ENCODE peak calls at places on chromosomes 7 and 10, in ten cellular contexts. S is cardiac muscle cell; C is iris pigment epithelial cell; N is heart right ventricle; M is activated CD4-positive, CD25-positive, alpha-beta regulatory T cell treated with anti-CD3 and anti-CD28 coated beads, Interleukin-2, amount 50 U/mL, for 72 hours; P is Caki2; R is AG08396; V is DMS 273 treated with DMSO at 0.1 percent for 48 hours; D is hippocampal formation; Y is HTR-8/SVneo. H is an unnamed sample.
A peak's percentile ranks its signal among the peaks of the same experiment; 100 is the strongest.

GRCh38 chr7:43784030-43785001 is 25.8 kb downstream of the BLVRA start:
- DNase-seq in D (no peak), R (no peak), M (no peak), Y (no peak), P (no peak), V (no peak), C (peak; percentile 59), S (no peak), N (no peak), H (no peak)

GRCh38 chr7:103962070-103962469 is 27.4 kb downstream of the RELN start:
- DNase-seq in N (no peak), D (no peak), V (no peak), C (no peak), Y (no peak), P (no peak), M (no peak), R (no peak), S (peak; percentile 42), H (no peak)

GRCh38 chr10:95438781-95439180 is 122.4 kb downstream of the SORBS1 start:
- DNase-seq in P (no peak), M (no peak), N (no peak), V (no peak), S (no peak), R (no peak), D (no peak), C (no peak), Y (no peak), H (no peak)

GRCh38 chr7:115127399-115128021 is 205.6 kb downstream of the MDFIC start:
- DNase-seq in S (no peak), R (no peak), V (no peak), P (no peak), Y (no peak), M (no peak), N (no peak), C (peak; percentile 4), D (no peak), H (no peak)

GRCh38 chr10:112343056-112343806 is 30.7 kb upstream of the ACSL5 start:
- DNase-seq in N (no peak), D (no peak), C (no peak), Y (no peak), P (no peak), V (no peak), M (no peak), S (no peak), R (no peak), H (no peak)

GRCh38 chr7:35831208-35831607 is 30.4 kb downstream of the SEPTIN7 start:
- DNase-seq in M (no peak), S (peak; percentile 6), Y (peak; percentile 15), P (no peak), R (peak; percentile 16), V (no peak), N (no peak), D (no peak), C (no peak), H (peak; percentile 61)

GRCh38 chr10:46255696-46256355 is 31.0 kb upstream of the ANTXRL start:
- DNase-seq in C (peak; percentile 22), Y (peak; percentile 77), D (peak; percentile 45), V (no peak), M (peak; percentile 58), N (peak; percentile 70), R (peak; percentile 65), P (peak; percentile 26), S (peak; percentile 71), H (peak; percentile 57)

GRCh38 chr7:5634107-5634950 is 147.1 kb downstream of the RNF216 start:
- DNase-seq in R (peak; percentile 73), P (peak; percentile 40), V (peak; percentile 30), N (peak; percentile 75), Y (no peak), D (peak; percentile 63), S (peak; percentile 40), C (peak; percentile 69), M (no peak), H (peak; percentile 88)

GRCh38 chr7:133255461-133255860 is 2.6 kb downstream of the EXOC4 start:
- DNase-seq in P (no peak), N (no peak), R (no peak), Y (no peak), D (no peak), C (peak; percentile 28), M (no peak), S (no peak), V (no peak), H (peak; percentile 25)

GRCh38 chr10:35453855-35454532 is 117.7 kb downstream of the CCNY start:
- DNase-seq in D (no peak), C (peak; percentile 76), R (no peak), M (no peak), V (no peak), N (no peak), S (no peak), Y (peak; percentile 64), P (no peak), H (peak; percentile 56)

GRCh38 chr10:87843714-87844113 is 19.6 kb downstream of the KLLN start:
- DNase-seq in R (no peak), D (no peak), S (no peak), Y (no peak), C (no peak), N (no peak), V (no peak), P (no peak), M (no peak), H (no peak)

GRCh38 chr7:108120943-108121342 is 9.2 kb downstream of the LAMB4 start:
- DNase-seq in S (no peak), M (no peak), Y (no peak), N (no peak), R (peak; percentile 8), V (no peak), C (no peak), D (no peak), P (no peak), H (no peak)

GRCh38 chr7:44415510-44415909 is 74.9 kb downstream of the NUDCD3 start:
- DNase-seq in M (no peak), R (no peak), P (peak; percentile 89), Y (no peak), N (no peak), D (no peak), C (no peak), S (no peak), V (no peak), H (peak; percentile 12)

GRCh38 chr10:102413053-102413705 is 5.4 kb downstream of the PSD start:
- DNase-seq in R (no peak), C (no peak), N (no peak), D (no peak), V (no peak), S (no peak), Y (no peak), M (no peak), P (peak; percentile 22), H (no peak)

GRCh38 chr7:22849662-22850061 is 27.0 kb upstream of the TOMM7 start:
- DNase-seq in D (no peak), C (no peak), P (no peak), V (no peak), R (no peak), Y (no peak), M (no peak), N (no peak), S (no peak), H (no peak)

GRCh38 chr7:46391215-46391614 is 470.1 kb upstream of the IGFBP3 start:
- DNase-seq in C (peak; percentile 12), R (no peak), V (no peak), P (no peak), D (no peak), N (no peak), S (no peak), M (no peak), Y (peak; percentile 8), H (no peak)

H was measured in EL.